ENCODE peak calls at places on chromosome 13, in four cellular contexts. B is ovary, H is cardiac fibroblast, L is neural progenitor cell. S is an unnamed sample.
A peak's percentile ranks its signal among the peaks of the same experiment; 100 is the strongest.

GRCh38 chr13:95579303-95579702 is 26.8 kb downstream of the CLDN10 start:
- DNase-seq in B (no peak), H (no peak), L (no peak), S (no peak)

GRCh38 chr13:26020536-26021290 is 31.1 kb downstream of the SHISA2 start:
- DNase-seq in B (no peak), H (no peak), L (no peak), S (no peak)

GRCh38 chr13:93305886-93306285 is 79.3 kb downstream of the GPC6 start:
- DNase-seq in B (no peak), H (peak; percentile 2), L (no peak), S (no peak)

GRCh38 chr13:86960876-86961275 is 710.3 kb upstream of the SLITRK5 start:
- DNase-seq in B (no peak), H (no peak), L (no peak), S (no peak)

GRCh38 chr13:95115525-95115924 is 185.7 kb downstream of the ABCC4 start:
- DNase-seq in B (no peak), H (no peak), L (no peak), S (no peak)

GRCh38 chr13:73767747-73768315 is 366.4 kb downstream of the KLF12 start:
- DNase-seq in B (no peak), H (peak; percentile 17), L (peak; percentile 50), S (no peak)

GRCh38 chr13:73677041-73677589 is 457.1 kb downstream of the KLF12 start:
- DNase-seq in B (no peak), H (peak; percentile 92), L (no peak), S (peak; percentile 6)

GRCh38 chr13:27172495-27172842 is 858 bp upstream of the USP12 start:
- DNase-seq in B (no peak), H (no peak), L (no peak), S (peak; percentile 75)

GRCh38 chr13:77033717-77034302 is 6.9 kb upstream of the FBXL3 start:
- DNase-seq in B (no peak), H (peak; percentile 54), L (no peak), S (peak; percentile 20)

GRCh38 chr13:55999709-56000108 is 1141.0 kb upstream of the PRR20A start:
- DNase-seq in B (no peak), H (no peak), L (peak; percentile 46), S (no peak)

GRCh38 chr13:73335938-73336337 is 277.1 kb downstream of the KLF5 start:
- DNase-seq in B (no peak), H (peak; percentile 32), L (no peak), S (peak; percentile 2)

GRCh38 chr13:43319617-43320444 is 296.4 kb downstream of the DNAJC15 start:
- DNase-seq in B (no peak), H (no peak), L (peak; percentile 57), S (no peak)

GRCh38 chr13:26531751-26532150 is 25.7 kb upstream of the WASF3 start:
- DNase-seq in B (no peak), H (no peak), L (no peak), S (no peak)

GRCh38 chr13:100721885-100722512 is 47.4 kb upstream of the TMTC4 start:
- DNase-seq in B (no peak), H (peak; percentile 67), L (peak; percentile 66), S (peak; percentile 75)

GRCh38 chr13:110628952-110629701 is 13.8 kb downstream of the NAXD start:
- DNase-seq in B (no peak), H (peak; percentile 67), L (no peak), S (no peak)

GRCh38 chr13:93080587-93080986 is 146.0 kb upstream of the GPC6 start:
- DNase-seq in B (no peak), H (peak; percentile 28), L (no peak), S (no peak)

GRCh38 chr13:35514166-35514565 is 37.7 kb upstream of the MAB21L1 start:
- DNase-seq in B (no peak), H (no peak), L (peak; percentile 8), S (no peak)

GRCh38 chr13:49444517-49445395 is 682 bp downstream of the SETDB2 start:
- DNase-seq in B (no peak), H (peak; percentile 47), L (peak; percentile 57), S (peak; percentile 70)

GRCh38 chr13:61410669-61411297 is 4.9 kb downstream of the PCDH20 start:
- DNase-seq in B (no peak), H (peak; percentile 34), L (peak; percentile 16), S (no peak)

GRCh38 chr13:61414136-61414535 is 1.5 kb downstream of the PCDH20 start:
- DNase-seq in B (no peak), H (no peak), L (peak; percentile 31), S (no peak)

GRCh38 chr13:61415749-61416148 is at the start of gene PCDH20:
- DNase-seq in B (no peak), H (no peak), L (no peak), S (no peak)

GRCh38 chr13:61414686-61415664 is 674 bp downstream of the PCDH20 start:
- DNase-seq in B (no peak), H (peak; percentile 2), L (peak; percentile 91), S (no peak)

DNA sequence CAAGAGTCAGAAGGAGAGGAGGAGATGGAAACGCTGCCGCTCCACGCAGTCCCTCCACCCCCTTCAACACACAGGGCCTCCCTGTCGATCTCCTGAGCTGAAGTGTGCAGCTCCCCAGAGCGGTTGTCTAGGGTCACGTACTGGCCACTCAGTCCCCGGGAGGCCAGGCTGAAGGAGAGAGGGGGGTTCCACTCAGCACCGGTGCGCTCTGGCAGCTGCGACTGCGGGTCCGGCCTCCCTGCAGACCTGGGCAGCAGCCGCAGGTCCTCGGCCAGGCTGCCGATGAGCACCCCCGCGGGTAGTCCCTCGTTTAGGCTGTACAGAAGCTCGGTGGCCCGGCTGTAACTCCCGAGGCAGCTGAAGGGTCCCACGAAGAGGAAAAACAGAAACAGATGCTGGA is 2.1 kb downstream of the PCDH20 start:
- DNase-seq in B (no peak), H (no peak), L (peak; percentile 51), S (no peak)
- H3K4me3 ChIP-seq in B (peak overlapping the region; percentile 21), H (no peak overlapping the region), L (peak overlapping the region; percentile 56), S (no peak overlapping the region)

GRCh38 chr13:30337061-30337601 is 29.8 kb upstream of the KATNAL1 start:
- DNase-seq in B (no peak), H (no peak), L (no peak), S (no peak)

GRCh38 chr13:30331331-30331771 is 24.0 kb upstream of the KATNAL1 start:
- DNase-seq in B (peak; percentile 88), H (no peak), L (no peak), S (no peak)

GRCh38 chr13:30332516-30333165 is 25.3 kb upstream of the KATNAL1 start:
- DNase-seq in B (no peak), H (no peak), L (no peak), S (no peak)

GRCh38 chr13:30333601-30334000 is 26.2 kb upstream of the KATNAL1 start:
- DNase-seq in B (no peak), H (no peak), L (no peak), S (no peak)

GRCh38 chr13:30334663-30335386 is 27.5 kb upstream of the KATNAL1 start:
- DNase-seq in B (no peak), H (peak; percentile 62), L (peak; percentile 64), S (no peak)
- TF ChIP-seq CTCF in B (no peak), H (peak; percentile 51), L (peak; percentile 71), S (peak; percentile 22)

DNA sequence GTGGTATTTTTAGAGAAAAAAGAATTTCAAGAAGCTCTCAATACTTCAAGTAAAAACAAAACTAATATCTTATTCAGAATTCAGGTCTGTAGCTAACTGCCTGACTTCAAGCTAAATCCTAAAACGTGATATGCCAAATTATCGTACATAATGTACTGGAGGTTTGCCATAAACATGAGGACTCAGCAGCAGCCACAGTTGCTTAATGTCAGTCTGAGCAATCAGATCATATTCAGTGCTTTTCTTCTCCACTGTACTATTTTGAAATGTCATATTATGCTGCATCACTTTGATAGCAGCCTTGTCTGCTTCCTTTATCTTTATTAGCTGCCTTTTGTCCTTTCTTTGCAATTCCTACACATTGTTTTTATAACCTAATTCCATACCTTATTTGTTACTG is 265.1 kb upstream of the EDNRB start:
- DNase-seq in B (no peak), H (peak; percentile 70), L (no peak), S (peak; percentile 3)
- H3K4me3 ChIP-seq in B (no peak overlapping the region), H (no peak overlapping the region), L (no peak overlapping the region), S (no peak overlapping the region)

DNA sequence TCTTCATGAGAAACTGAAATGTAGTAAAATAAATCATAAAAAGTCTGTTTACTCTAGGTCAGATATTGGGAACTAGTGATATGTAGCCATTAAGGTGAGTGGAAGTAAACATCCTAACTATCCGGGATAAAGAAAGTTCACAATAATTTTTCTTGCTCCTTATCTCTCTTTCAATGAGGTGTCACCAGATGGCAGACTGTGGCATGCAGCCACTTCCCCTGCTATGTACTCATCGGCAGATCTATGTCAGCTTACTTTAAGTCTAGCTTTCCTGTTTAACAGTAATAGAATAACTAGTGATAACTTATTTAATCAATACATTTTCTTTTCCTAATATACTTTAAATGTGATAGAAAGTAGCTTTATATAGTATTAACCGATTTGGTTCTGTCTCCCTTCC is 181.9 kb downstream of the NDFIP2 start:
- DNase-seq in B (no peak), H (no peak), L (no peak), S (peak; percentile 46)
- TF ChIP-seq CTCF in B (no peak), H (no peak), L (peak; percentile 10), S (no peak)

GRCh38 chr13:50589651-50590054 is 253.8 kb downstream of the DLEU7 start:
- DNase-seq in B (no peak), H (peak; percentile 91), L (no peak), S (peak; percentile 77)
- H3K4me3 ChIP-seq in B (no peak overlapping the region), H (no peak overlapping the region), L (no peak overlapping the region), S (no peak overlapping the region)

GRCh38 chr13:106083620-106084350 is 451.7 kb downstream of the EFNB2 start:
- DNase-seq in B (no peak), H (peak; percentile 78), L (peak; percentile 63), S (peak; percentile 76)
- TF ChIP-seq CTCF in B (no peak), H (peak; percentile 82), L (peak; percentile 75), S (peak; percentile 80)

DNA sequence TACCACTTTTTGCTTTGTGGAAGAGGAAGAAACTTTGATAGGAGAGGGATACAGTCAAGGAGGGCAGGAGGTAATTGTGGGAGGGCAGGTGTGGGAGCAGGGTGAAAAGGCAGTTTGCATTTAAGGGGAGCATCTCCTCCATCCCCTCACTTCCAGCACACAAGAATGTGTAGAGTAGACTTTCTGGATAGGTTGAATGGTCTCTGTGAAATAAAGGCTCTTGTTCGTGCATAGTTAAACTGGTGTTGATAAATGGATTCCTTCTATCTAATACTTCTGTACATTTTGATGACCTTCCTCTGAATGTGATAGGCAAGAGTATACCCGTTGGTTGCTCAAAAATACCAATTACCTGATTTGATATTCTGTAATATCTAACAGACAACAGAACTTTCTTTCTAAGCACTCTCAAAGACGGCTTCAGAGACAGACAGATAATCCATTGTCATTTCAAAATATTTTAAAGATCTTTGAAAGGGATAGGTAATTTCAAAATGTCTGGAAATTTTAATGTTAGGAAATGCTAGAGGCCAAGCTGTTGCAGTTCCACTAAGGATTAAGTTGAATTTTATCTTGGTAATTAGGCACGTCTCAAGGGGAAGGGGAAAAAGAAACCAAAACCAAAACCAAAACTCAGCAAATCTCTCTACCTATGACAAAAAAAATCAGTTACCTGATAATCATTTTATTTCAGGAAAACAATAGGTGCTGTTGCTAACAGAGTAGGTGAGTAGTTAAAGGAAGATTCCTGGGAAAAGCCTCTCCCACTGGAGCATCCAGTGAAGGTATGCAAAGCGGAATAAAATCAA is 302.6 kb downstream of the COG6 start:
- DNase-seq in B (no peak), H (no peak), L (no peak), S (no peak)
- H3K4me3 ChIP-seq in B (no peak overlapping the region), H (no peak overlapping the region), L (no peak overlapping the region), S (no peak overlapping the region)

S was measured in foreskin fibroblast.